ENCODE peak calls at places on chromosomes 1 and 21, in seven cellular contexts. N is OCI-LY7, W is sigmoid colon, L is transverse colon, F is kidney, T is endodermal cell, S is IMR-90. K is an unnamed sample. For H3K4me1, the result is how much of the 10 kb centered on the place peaks cover.

GRCh38 chr1:156664949-156665411 is 12.2 kb downstream of the NES start:
- DNase-seq in N (no peak), W (no peak), L (peak), F (peak), T (peak), S (no peak), K (no peak)

GRCh38 chr1:38730511-38731397 is 128.8 kb downstream of the RRAGC start:
- DNase-seq in N (no peak), W (no peak), L (no peak), F (no peak), T (peak), S (peak), K (no peak)

GRCh38 chr1:205928256-205928655 is 15.0 kb downstream of the SLC26A9 start:
- DNase-seq in N (no peak), W (no peak), L (no peak), F (no peak), T (no peak), S (no peak), K (no peak)

GRCh38 chr1:155208656-155209372 is at the start of gene MTX1:
- DNase-seq in N (peak), W (peak), L (peak), F (peak), T (peak), S (peak), K (peak)

GRCh38 chr21:15820327-15820726 is 90.5 kb downstream of the USP25 start:
- DNase-seq in N (no peak), W (no peak), L (no peak), F (no peak), T (no peak), S (no peak), K (no peak)

GRCh38 chr1:179447489-179447888 is 81.7 kb downstream of the AXDND1 start:
- DNase-seq in N (peak), W (no peak), L (no peak), F (no peak), T (peak), S (peak), K (no peak)

GRCh38 chr1:32870615-32871363 is at the start of gene FNDC5:
- DNase-seq in N (no peak), W (no peak), L (no peak), F (no peak), T (peak), S (peak), K (no peak)

GRCh38 chr1:86913399-86913895 is 479 bp downstream of the SELENOF start:
- DNase-seq in N (peak), W (no peak), L (peak), F (no peak), T (peak), S (peak), K (no peak)

GRCh38 chr1:205335692-205336091 is 14.1 kb upstream of the NUAK2 start:
- DNase-seq in N (peak), W (peak), L (peak), F (peak), T (peak), S (peak), K (peak)

GRCh38 chr1:197783510-197783948 is 8.2 kb upstream of the DENND1B start:
- DNase-seq in N (no peak), W (no peak), L (peak), F (no peak), T (no peak), S (peak), K (no peak)

GRCh38 chr1:230124187-230125128 is 57.4 kb downstream of the GALNT2 start:
- DNase-seq in N (no peak), W (no peak), L (no peak), F (no peak), T (no peak), S (no peak), K (no peak)

GRCh38 chr1:111602974-111603373 is 16.6 kb upstream of the RAP1A start:
- DNase-seq in N (no peak), W (no peak), L (no peak), F (no peak), T (no peak), S (no peak), K (no peak)

GRCh38 chr1:178120088-178120487 is 26.2 kb downstream of the RASAL2 start:
- DNase-seq in N (no peak), W (no peak), L (no peak), F (no peak), T (no peak), S (no peak), K (no peak)

GRCh38 chr1:17551755-17552234 is 12.3 kb downstream of the ARHGEF10L start:
- DNase-seq in N (no peak), W (no peak), L (no peak), F (peak), T (peak), S (peak), K (no peak)

DNA sequence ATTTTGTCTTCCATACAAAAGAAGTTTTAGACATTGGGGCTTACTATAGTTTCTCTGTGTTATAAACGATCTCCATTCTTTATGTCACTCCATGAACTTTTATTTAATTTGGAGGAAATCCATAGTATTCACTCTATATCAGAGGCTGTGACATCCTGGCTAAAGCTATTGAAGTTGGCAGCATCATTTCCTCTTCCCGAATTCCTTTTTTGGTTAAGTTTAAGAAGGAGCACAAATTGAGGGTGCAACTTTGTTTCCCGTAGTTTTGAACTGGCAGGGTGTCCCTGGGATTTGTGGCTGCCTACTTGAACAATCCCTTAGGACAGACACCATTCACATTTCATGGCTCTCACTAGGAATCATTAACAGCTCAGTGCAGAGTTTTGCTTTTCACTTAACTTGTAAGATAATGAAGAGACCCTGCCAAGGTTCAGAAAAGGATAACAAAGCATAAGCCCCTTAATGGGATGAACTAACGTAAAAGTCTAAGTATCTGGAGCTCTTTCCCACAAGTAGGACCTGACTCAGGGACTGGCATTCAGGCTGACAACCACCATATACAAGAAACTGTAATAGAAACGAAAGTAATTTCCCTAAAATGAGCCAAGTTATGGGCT is 13.9 kb downstream of the S1PR1 start:
- DNase-seq in N (no peak), W (no peak), L (no peak), F (no peak), T (no peak), S (peak), K (no peak)
- H3K4me1 ChIP-seq in N (half or more), W (under half), L (under half), F (under half), T (under half), S (under half), K (under half)

GRCh38 chr1:92736395-92736794 is 48.5 kb downstream of the EVI5 start:
- DNase-seq in N (peak), W (no peak), L (no peak), F (no peak), T (no peak), S (peak), K (no peak)
- TF ChIP-seq CTCF in N (peak), W (no peak), L (no peak), F (no peak), T (peak), S (peak), K (no peak)

GRCh38 chr1:42961560-42962091 is 3.0 kb upstream of the SLC2A1 start:
- DNase-seq in N (no peak), W (no peak), L (no peak), F (no peak), T (no peak), S (peak), K (no peak)

GRCh38 chr1:42965339-42965738 is 6.7 kb upstream of the SLC2A1 start:
- DNase-seq in N (no peak), W (no peak), L (no peak), F (no peak), T (no peak), S (no peak), K (no peak)

GRCh38 chr1:42962641-42963377 is 4.1 kb upstream of the SLC2A1 start:
- DNase-seq in N (no peak), W (peak), L (no peak), F (peak), T (peak), S (peak), K (no peak)

GRCh38 chr1:42964032-42964812 is 5.6 kb upstream of the SLC2A1 start:
- DNase-seq in N (no peak), W (no peak), L (no peak), F (no peak), T (no peak), S (no peak), K (no peak)

DNA sequence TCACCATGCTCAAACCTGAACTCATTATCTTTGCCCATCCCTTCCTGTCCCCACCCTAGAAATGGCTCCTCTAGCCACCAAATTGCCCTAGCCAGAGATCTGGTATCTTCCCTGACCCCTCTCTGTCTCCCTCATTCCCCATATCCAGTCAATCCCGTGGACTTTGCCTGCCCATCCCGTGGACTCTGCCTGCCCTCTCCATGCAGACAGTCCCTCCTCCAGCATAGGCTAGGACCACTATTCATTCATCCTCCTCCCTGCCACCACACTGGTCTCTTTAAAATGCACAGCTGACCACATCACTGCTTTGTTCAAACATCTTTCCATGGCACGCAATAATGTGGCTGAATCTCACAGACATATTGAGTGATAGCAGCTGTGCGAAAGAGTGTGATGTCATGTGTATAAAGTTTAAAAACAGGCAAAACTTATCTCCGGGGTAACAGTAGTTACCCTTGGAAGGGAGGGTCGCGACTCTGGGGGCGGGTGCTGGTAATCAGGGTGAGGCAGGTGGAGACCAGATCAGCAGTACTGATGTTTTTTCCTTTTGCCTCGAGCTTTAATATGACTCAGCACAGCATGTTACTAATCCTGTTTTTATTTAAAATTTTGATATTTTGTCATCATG is 4.8 kb upstream of the SLC2A1 start:
- DNase-seq in N (no peak), W (no peak), L (no peak), F (no peak), T (no peak), S (peak), K (no peak)
- H3K4me1 ChIP-seq in N (under half), W (under half), L (under half), F (under half), T (under half), S (under half), K (under half)

DNA sequence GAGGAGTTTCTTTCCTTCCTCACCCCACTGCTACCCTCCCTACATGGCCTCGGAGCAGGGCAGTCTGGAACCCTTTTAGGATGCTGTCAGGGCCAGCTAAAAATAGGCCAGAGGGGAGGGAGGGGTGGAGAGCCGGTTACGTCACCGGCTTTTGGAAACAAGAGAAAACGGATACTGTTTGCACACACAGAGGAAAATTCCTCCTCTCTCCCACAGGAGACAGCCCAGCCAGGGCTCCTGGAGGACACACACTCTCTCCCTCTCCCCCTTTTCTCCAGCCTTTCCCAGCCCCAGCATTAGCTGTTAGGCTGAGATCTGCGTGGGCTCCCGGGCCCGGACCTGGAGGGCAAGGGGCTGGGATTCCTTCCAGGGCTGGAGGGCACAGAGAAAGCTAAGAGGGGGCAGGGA is 20.0 kb upstream of the ALDH4A1 start:
- DNase-seq in N (no peak), W (peak), L (peak), F (peak), T (no peak), S (peak), K (no peak)
- TF ChIP-seq CTCF in N (no peak), W (peak), L (no peak), F (no peak), T (no peak), S (no peak), K (peak)

GRCh38 chr1:8627728-8628127 is 189.7 kb downstream of the RERE start:
- DNase-seq in N (no peak), W (no peak), L (no peak), F (no peak), T (no peak), S (no peak), K (no peak)
- H3K4me1 ChIP-seq in N (under half), W (half or more), L (under half), F (under half), T (under half), S (under half), K (under half)

DNA sequence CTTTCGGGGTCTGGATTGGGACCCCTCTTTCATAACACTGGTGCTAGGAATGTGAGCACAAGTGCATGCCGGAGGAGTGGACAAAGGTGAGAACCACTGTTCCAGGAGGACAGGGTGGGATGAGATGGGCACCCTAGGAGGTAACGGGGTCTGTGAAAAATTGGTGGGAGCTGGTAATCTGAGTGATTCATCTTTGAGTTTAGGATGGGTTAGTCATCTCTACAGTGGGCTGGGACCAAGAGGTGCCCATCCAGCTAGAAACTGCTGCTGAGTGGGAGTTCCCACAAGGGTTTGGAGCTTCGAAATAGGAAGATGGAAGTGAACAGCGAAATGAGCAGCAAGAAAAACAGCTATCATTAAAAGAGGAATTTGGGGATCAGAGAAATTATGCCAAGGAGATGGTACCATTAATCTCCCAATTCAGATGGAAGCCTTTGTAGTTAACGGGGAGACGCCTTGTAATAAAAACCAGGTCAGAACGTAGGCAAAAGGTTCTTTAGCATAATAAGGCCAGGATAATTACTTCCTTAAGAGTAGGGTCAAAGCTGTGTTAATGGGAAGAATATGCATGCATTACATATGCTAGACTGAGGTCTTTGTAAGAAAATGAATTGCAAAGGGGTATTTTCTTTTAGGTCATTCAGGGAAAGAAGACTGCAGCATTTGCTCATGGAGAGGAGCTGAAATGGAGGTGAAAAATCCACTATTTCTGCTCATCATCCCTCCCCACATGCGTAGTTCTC is 55.5 kb downstream of the OLFML3 start:
- DNase-seq in N (no peak), W (no peak), L (no peak), F (no peak), T (peak), S (no peak), K (no peak)
- TF ChIP-seq CTCF in N (no peak), W (no peak), L (no peak), F (no peak), T (no peak), S (no peak), K (no peak)

GRCh38 chr1:21263653-21264225 is 26.5 kb downstream of the ECE1 start:
- DNase-seq in N (no peak), W (no peak), L (no peak), F (no peak), T (no peak), S (no peak), K (no peak)

GRCh38 chr1:21260405-21261129 is 29.7 kb downstream of the ECE1 start:
- DNase-seq in N (peak), W (no peak), L (no peak), F (no peak), T (no peak), S (no peak), K (no peak)

GRCh38 chr1:21261551-21262281 is 28.5 kb downstream of the ECE1 start:
- DNase-seq in N (no peak), W (peak), L (peak), F (peak), T (peak), S (peak), K (no peak)

GRCh38 chr1:21263052-21263429 is 27.2 kb downstream of the ECE1 start:
- DNase-seq in N (no peak), W (no peak), L (no peak), F (no peak), T (no peak), S (no peak), K (no peak)

GRCh38 chr1:21262282-21263051 is 27.8 kb downstream of the ECE1 start:
- DNase-seq in N (no peak), W (peak), L (peak), F (peak), T (peak), S (peak), K (no peak)
- H3K4me1 ChIP-seq in N (under half), W (under half), L (under half), F (under half), T (under half), S (under half), K (under half)

DNA sequence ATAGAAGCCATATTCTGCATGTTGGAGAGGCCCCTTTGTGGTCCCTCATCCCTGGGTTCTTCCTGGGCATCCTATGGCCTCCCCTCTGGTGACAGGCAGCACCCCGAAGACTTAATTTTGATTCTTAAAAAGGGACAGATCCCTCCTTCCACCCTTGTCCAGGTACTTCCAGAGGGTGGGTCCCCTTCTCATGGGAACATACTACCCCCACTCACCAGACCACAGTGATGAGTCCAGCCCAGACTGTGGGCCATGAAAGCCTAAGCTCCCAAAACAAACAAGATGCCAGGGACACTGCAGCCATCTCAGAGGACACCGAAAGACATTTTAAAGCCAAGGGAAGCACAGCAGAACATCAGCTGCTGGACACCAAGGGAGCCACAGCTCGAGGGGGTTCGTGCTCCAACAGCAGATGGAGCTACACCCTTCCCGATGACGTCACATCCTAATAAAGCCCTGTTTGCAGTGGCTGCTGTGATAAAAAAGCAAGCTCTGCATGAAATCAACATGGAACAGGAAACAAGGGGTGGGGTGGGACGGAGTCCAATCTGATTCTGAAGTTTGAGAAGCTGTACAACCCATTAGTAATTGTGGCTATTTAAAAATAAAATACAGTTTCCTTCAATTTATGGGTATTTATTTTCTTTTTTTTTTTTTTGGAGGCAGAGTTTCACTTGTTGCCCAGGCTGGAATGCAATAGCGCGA is 32.4 kb downstream of the GNB1 start:
- DNase-seq in N (no peak), W (peak), L (peak), F (peak), T (peak), S (peak), K (no peak)
- TF ChIP-seq CTCF in N (peak), W (no peak), L (peak), F (peak), T (peak), S (peak), K (peak)

DNA sequence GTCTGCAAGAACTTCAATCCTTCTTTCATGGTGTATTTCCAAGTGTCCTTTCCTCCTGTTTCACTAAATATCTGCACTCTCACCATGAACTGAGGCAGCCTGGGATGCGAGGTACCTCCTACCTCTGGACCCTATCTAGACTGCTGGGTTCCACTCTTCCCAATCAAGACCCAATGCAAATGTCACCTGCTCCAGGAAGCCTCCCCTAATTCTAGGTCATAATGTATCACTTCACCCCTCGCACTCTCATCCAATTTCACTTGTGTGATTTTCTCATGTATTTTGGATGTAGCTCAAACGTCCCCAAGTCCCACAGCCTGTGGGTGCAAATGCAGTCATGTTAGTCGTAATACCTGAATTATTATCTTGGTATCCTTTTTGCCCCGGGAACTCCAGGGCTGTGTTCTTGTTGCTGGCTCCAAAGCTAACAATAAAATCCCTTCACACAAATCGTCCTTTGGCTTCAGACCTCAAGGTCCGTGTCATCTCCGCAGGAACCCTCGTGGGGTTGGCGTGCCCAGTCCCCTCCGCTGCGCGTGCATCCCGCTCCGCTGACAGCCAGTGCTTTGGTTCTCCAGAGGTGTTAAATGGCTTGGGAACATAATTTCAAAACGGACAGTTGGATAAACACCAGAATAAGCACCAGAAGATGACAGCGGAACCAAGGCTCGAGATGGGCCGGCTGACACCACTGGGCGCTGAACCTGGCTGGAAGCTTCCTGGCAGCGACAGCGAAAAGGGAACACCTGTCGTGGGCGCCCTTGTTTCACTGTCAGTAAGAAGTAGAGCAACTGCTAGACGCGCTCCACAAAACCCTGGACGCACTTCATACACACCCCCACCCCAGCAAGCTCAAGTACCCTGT is 1.0 kb upstream of the BACH1 start:
- DNase-seq in N (no peak), W (no peak), L (peak), F (no peak), T (no peak), S (no peak), K (no peak)
- H3K4me1 ChIP-seq in N (under half), W (under half), L (under half), F (under half), T (under half), S (under half), K (under half)

K was measured in upper lobe of right lung.